ENCODE peak calls at places on chromosomes 13 and 19, in six cellular contexts. D is tibial artery, T is cardiac muscle cell, F is mammary epithelial cell, M is astrocyte, K is prostate gland. O is an unnamed sample.

GRCh38 chr13:98343461-98343860 is 166.4 kb upstream of the RNF113B start:
- DNase-seq in D (no peak), T (no peak), F (no peak), M (no peak), K (no peak), O (no peak)

GRCh38 chr13:48828962-48829405 is 146.7 kb upstream of the FNDC3A start:
- DNase-seq in D (no peak), T (no peak), F (peak; percentile 67), M (peak; percentile 54), K (no peak), O (peak; percentile 49)

GRCh38 chr13:48094781-48095502 is at the start of gene MED4:
- DNase-seq in D (peak; percentile 96), T (peak; percentile 93), F (peak; percentile 92), M (peak; percentile 80), K (peak; percentile 91), O (peak; percentile 76)

GRCh38 chr13:50128406-50129048 is 113.3 kb downstream of the KCNRG start:
- DNase-seq in D (no peak), T (no peak), F (no peak), M (no peak), K (no peak), O (no peak)

GRCh38 chr19:18735324-18735723 is 51.8 kb downstream of the CRTC1 start:
- DNase-seq in D (no peak), T (no peak), F (no peak), M (no peak), K (no peak), O (no peak)

GRCh38 chr13:26787961-26788360 is 27.4 kb upstream of the GPR12 start:
- DNase-seq in D (no peak), T (no peak), F (no peak), M (no peak), K (no peak), O (no peak)

GRCh38 chr13:60267498-60268202 is 103.9 kb upstream of the DIAPH3 start:
- DNase-seq in D (no peak), T (peak; percentile 70), F (no peak), M (peak; percentile 6), K (peak; percentile 7), O (no peak)

GRCh38 chr19:3507371-3508120 is 1.4 kb downstream of the FZR1 start:
- DNase-seq in D (no peak), T (peak; percentile 28), F (peak; percentile 37), M (no peak), K (peak; percentile 22), O (no peak)

GRCh38 chr19:46724468-46724867 is 7.6 kb upstream of the PRKD2 start:
- DNase-seq in D (no peak), T (no peak), F (no peak), M (no peak), K (no peak), O (no peak)

GRCh38 chr13:112716461-112716820 is 26.6 kb downstream of the ATP11A start:
- DNase-seq in D (peak; percentile 60), T (no peak), F (no peak), M (no peak), K (no peak), O (no peak)

GRCh38 chr13:112713517-112714253 is 23.8 kb downstream of the ATP11A start:
- DNase-seq in D (peak; percentile 48), T (no peak), F (no peak), M (no peak), K (no peak), O (no peak)

GRCh38 chr13:112714366-112714765 is 24.5 kb downstream of the ATP11A start:
- DNase-seq in D (no peak), T (no peak), F (no peak), M (no peak), K (no peak), O (no peak)

GRCh38 chr13:112715715-112716460 is 26.1 kb downstream of the ATP11A start:
- DNase-seq in D (peak; percentile 62), T (no peak), F (no peak), M (no peak), K (no peak), O (no peak)

DNA sequence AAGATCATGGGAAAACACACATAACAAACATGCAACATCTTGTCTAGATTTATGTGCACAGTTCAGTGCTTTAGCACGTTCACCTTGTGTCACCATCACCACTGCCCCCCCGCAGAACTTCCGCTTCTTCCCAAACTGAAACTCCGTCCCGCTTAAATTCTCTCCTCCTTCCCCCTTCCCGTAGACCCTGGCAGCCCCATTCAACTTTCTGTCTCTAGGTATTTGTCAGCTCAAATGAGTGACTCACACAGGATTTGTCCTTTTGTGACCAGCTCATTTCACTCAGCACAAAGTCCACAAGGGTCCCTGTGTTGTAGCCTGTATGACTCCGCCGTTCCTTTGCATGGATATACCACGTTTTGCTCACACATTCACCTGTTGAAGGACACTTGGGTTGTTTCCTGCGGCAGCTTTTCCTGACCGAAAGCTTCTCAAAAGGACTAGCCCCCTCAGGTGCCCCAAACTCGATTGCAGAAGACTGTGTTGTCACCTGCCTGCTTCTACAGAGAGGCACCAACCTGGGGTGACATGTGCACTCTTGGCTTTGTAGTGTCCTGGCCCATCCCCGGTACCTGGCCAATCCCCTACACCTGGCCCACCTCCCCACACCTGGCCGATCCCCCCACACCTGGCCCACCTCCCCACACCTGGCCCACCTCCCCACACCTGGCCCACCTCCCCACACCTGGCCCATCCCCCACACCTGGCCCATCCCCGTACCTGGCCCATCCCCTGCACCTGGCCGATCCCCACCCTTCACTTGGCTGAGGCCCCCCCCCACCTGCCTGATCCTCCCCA is 25.1 kb downstream of the ATP11A start:
- DNase-seq in D (peak; percentile 60), T (no peak), F (no peak), M (no peak), K (no peak), O (no peak)
- H3K4me1 ChIP-seq in D (peaks cover 18% of the 10 kb centered on the region), T (peaks cover 50% of the 10 kb centered on the region), F (peaks cover 18% of the 10 kb centered on the region), M (peaks cover 16% of the 10 kb centered on the region), K (no peaks in the 10 kb centered on the region), O (peaks cover 11% of the 10 kb centered on the region)

DNA sequence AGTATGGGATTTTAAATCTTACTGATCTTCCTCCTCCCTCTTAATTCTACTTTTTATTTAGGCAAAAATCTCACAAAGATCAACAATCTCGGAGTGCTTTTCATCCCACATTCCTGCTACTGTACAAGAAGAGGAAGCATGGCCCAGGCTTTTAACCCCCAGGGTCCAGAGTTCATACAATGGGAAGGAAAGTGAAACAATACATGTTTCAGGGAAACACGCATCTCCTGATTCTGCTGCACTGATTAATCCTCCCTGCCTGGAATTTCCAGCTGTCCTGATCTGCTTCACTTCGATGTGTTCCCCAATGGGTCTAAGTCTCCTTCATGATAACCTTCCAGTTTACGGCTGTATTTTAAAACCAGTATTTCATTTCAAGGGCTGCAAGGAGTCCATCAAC is 44.5 kb downstream of the COL4A1 start:
- DNase-seq in D (no peak), T (no peak), F (no peak), M (no peak), K (no peak), O (no peak)
- H3K27ac ChIP-seq in D (peak overlapping the region; percentile 79), T (no peak overlapping the region), F (no peak overlapping the region), M (no peak overlapping the region), K (no peak overlapping the region), O (no peak overlapping the region)

GRCh38 chr19:5255602-5256231 is 84.9 kb downstream of the PTPRS start:
- DNase-seq in D (no peak), T (no peak), F (no peak), M (no peak), K (no peak), O (no peak)

GRCh38 chr19:5254944-5255343 is 85.7 kb downstream of the PTPRS start:
- DNase-seq in D (no peak), T (no peak), F (no peak), M (no peak), K (no peak), O (no peak)

GRCh38 chr19:5251096-5252065 is 89.2 kb downstream of the PTPRS start:
- DNase-seq in D (no peak), T (no peak), F (no peak), M (no peak), K (no peak), O (no peak)

GRCh38 chr19:5254543-5254942 is 86.1 kb downstream of the PTPRS start:
- DNase-seq in D (no peak), T (no peak), F (no peak), M (no peak), K (no peak), O (no peak)

DNA sequence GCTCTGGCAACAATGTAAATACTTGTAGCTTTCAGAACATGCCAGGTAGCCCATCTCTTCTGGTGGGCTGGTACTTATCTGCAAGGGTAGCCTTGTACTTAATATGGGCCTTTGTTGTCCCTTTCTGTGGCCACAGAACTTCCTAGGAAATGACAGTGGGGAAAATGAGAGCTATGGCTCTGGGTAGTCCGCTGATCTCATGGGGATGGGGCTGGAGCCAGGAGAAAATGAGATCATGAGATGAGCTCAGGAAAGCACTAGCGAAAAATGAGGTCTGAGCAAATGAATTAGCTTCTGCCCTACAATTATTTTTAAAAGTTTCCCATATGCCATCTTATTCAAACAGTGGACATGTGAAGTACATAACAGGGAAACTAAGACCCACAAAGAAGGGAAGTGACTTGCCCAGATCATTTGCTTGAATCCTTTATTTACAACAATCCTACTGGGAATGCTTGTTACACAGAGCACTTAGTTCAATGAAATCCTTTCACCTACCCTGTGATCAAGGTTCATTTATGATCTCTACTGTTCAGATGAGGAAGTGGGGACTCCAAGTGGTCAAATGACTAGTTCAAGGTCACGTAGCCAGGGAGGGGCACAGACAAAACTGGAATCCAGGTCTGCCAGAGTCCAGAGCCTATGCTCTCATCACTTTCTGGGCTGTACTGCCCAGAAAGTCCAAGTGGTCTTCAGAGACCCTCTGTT is 87.1 kb downstream of the PTPRS start:
- DNase-seq in D (no peak), T (no peak), F (no peak), M (peak; percentile 47), K (no peak), O (no peak)
- TF ChIP-seq CTCF in D (no peak), T (no peak), F (no peak), M (no peak), K (no peak), O (no peak)

GRCh38 chr13:41006951-41007350 is 12.2 kb downstream of the ELF1 start:
- DNase-seq in D (no peak), T (no peak), F (no peak), M (no peak), K (no peak), O (no peak)

GRCh38 chr13:41007359-41008118 is 11.6 kb downstream of the ELF1 start:
- DNase-seq in D (no peak), T (no peak), F (no peak), M (no peak), K (no peak), O (no peak)

GRCh38 chr13:41005709-41006108 is 13.4 kb downstream of the ELF1 start:
- DNase-seq in D (no peak), T (no peak), F (no peak), M (no peak), K (no peak), O (no peak)

GRCh38 chr13:41006296-41006695 is 12.8 kb downstream of the ELF1 start:
- DNase-seq in D (no peak), T (no peak), F (no peak), M (no peak), K (no peak), O (no peak)

DNA sequence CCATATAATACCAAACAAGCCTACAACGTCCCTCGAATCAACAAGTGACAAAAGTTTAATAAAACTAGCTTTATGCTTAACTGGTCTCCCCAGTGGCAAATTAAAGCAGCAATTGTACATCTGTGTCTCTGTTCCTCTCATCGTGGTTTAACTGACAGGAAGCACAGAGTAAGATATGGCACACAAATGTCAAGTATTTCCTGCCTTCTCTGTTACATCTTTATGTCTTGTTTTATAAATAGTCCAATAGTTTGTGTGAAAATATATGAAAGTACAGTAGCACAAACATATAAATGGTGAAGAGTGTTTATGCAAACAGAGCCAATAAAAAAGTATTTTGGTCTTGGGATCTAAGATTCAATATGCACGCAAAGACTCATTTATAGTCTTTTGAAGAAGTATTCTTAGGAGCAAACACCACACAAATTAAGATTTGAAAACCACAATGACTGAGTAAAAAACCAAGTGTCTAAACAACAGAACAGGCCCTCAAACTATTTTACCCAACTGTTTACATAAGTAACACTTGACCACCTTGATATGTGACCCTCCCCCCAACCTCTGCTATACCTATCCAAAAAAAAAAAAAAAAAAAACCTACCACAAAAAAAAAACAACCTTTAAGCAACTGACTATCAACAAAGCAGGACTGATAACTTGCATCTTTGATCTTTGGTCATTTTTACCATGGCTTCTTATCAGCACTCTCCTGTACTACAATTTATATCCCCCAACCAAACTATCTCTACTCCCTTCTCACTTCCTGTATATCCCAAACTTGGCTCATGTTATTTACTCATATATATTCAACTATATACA is 14.0 kb downstream of the ELF1 start:
- DNase-seq in D (no peak), T (no peak), F (no peak), M (no peak), K (no peak), O (no peak)
- H3K4me1 ChIP-seq in D (peaks cover 9% of the 10 kb centered on the region), T (peaks cover 6% of the 10 kb centered on the region), F (peaks cover 24% of the 10 kb centered on the region), M (no peaks in the 10 kb centered on the region), K (no peaks in the 10 kb centered on the region), O (peaks cover 17% of the 10 kb centered on the region)